ENCODE peak calls at places on chromosomes 11 and 22, in five cellular contexts. R is lower leg skin, A is cardiac muscle cell, I is heart right ventricle, N is K562. O is an unnamed sample.

GRCh38 chr22:26553056-26553752 is 36.7 kb downstream of the TPST2 start:
- DNase-seq in R (no peak), A (peak), I (no peak), N (no peak), O (no peak)

GRCh38 chr11:73140213-73141030 is 1.7 kb downstream of the FCHSD2 start:
- DNase-seq in R (peak), A (peak), I (peak), N (no peak), O (no peak)

GRCh38 chr22:17523925-17524324 is 39.4 kb upstream of the SLC25A18 start:
- DNase-seq in R (no peak), A (peak), I (no peak), N (no peak), O (no peak)

GRCh38 chr11:14971865-14972580 is at the start of gene CALCA:
- DNase-seq in R (no peak), A (no peak), I (no peak), N (no peak), O (no peak)

GRCh38 chr11:45859661-45860140 is 12.4 kb downstream of the CRY2 start:
- DNase-seq in R (peak), A (peak), I (peak), N (no peak), O (peak)

GRCh38 chr22:21593406-21594232 is 26.1 kb downstream of the UBE2L3 start:
- DNase-seq in R (no peak), A (no peak), I (peak), N (peak), O (no peak)

GRCh38 chr11:70176940-70177689 is 26.0 kb upstream of the FADD start:
- DNase-seq in R (no peak), A (no peak), I (no peak), N (peak), O (peak)

GRCh38 chr11:76653674-76654309 is 16.8 kb downstream of the LRRC32 start:
- DNase-seq in R (peak), A (peak), I (peak), N (no peak), O (peak)

GRCh38 chr11:69391192-69392103 is 90.0 kb upstream of the LINC01488 start:
- DNase-seq in R (no peak), A (no peak), I (no peak), N (no peak), O (no peak)

GRCh38 chr11:78850078-78850477 is 275.4 kb upstream of the NARS2 start:
- DNase-seq in R (no peak), A (no peak), I (no peak), N (no peak), O (no peak)

GRCh38 chr11:19680824-19681368 is 31.7 kb upstream of the NAV2 start:
- DNase-seq in R (no peak), A (no peak), I (no peak), N (no peak), O (no peak)

GRCh38 chr11:34002420-34002819 is 49.1 kb upstream of the CAPRIN1 start:
- DNase-seq in R (no peak), A (no peak), I (no peak), N (no peak), O (peak)

GRCh38 chr11:120569903-120570302 is 58.4 kb downstream of the GRIK4 start:
- DNase-seq in R (no peak), A (no peak), I (no peak), N (no peak), O (no peak)
- H3K4me3 ChIP-seq in R (no peak), A (no peak), I (no peak), N (no peak), O (no peak)

DNA sequence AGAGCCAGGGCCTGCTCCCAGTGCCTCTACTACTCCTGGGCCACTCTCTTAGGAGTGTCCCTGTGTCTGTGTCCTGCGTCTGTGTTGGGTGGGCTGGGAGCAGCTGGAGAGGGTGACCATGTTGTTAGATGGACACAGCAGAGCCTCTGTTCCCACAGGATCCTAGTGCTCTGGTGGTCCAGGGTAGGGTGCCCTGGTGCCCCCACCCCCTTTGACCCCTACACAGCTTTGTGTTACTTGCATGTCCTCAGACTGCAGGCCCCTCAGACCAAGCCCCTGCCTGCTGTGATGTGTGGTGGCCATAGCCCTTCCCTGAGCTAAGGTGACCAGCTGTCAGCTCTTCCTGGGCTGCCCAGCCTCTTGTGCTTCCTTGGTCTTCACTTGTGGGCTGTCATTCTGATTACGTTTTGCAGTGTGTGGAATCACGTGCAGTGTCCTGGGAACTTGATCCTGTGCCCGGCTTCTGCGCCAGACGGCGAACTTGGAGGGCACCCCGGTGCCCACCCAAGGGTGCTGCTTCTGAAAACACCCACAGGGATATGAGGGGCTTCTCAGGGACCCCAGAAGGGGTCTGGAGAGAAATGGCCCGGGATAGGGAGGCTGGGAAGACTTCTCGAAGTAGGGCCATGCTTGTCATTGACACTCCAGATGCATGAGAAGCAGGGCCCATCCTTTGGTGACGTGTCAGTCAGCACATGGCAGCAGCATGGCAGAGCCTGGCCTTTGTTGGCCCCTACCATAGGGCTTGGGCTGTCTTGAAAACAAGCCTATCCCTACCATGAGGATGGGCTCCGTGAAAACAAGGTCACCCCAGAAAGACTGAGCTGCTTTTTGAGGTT is 1.5 kb downstream of the TANGO2 start:
- DNase-seq in R (no peak), A (no peak), I (peak), N (no peak), O (no peak)
- H3K4me3 ChIP-seq in R (no peak), A (no peak), I (peak), N (peak), O (no peak)

DNA sequence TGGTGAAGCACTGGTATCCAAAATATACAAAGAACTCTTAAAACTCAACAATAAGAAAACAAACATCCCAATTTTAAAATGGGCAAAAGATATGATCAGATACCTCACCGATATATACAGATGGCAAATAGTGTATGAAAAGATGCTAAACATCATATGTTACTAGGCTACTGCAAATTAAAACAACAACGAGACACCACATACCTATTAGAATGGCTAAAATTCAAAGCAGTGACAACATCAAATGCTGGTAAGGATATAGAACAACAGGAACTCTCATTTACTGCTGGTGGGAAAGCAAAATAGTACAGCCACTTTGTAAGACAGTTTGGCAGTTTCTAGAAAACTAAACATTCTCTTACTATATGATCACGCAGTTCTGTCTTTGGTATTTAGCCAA is 38.6 kb downstream of the SIK3 start:
- DNase-seq in R (no peak), A (no peak), I (no peak), N (no peak), O (no peak)
- H3K4me3 ChIP-seq in R (no peak), A (no peak), I (no peak), N (no peak), O (no peak)

DNA sequence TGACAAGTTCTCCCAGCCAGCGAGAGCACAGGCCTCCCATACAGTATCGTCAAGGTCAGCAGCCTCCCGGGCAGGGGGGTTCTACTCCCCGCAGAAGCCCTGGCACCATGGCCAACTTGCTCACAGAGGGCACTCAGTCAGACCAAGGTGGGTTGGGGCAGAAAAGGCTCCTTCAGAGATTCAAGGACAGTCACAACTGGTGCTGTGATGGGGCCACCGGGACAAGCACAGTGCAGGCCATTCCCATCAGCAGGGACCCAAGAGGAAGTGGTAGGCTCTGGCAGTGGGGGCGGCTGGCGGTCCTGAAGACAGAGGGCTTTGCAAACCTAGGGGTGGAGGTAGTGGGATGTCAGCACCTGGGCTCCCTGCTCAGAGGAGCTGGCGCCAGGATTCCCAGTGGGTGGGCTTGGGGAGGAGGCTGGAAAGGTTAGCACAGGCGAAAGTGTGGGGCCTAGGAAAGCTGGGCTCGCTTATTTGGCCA is 5.3 kb upstream of the NEAT1 start:
- DNase-seq in R (peak), A (peak), I (peak), N (no peak), O (peak)
- H3K4me3 ChIP-seq in R (no peak), A (no peak), I (peak), N (peak), O (peak)